ENCODE peak calls at places on chromosome 5, in eight cellular contexts. One of them, this sample, is unnamed.

GRCh38 chr5:45113726-45114125 is 305.0 kb downstream of the MRPS30 start:
- DNase-seq in GM12878: no peak
- DNase-seq in ovary: no peak
- DNase-seq in IMR-90: no peak
- DNase-seq in spleen: no peak
- DNase-seq in heart left ventricle: no peak
- DNase-seq in testis: no peak
- DNase-seq in uterus: no peak
- DNase-seq in this sample: no peak

GRCh38 chr5:40441733-40442132 is 238.0 kb upstream of the PTGER4 start:
- DNase-seq in GM12878: no peak
- DNase-seq in ovary: no peak
- DNase-seq in IMR-90: no peak
- DNase-seq in spleen: no peak
- DNase-seq in heart left ventricle: no peak
- DNase-seq in testis: no peak
- DNase-seq in uterus: no peak
- DNase-seq in this sample: no peak

GRCh38 chr5:158142182-158142581 is 283.2 kb upstream of the CLINT1 start:
- DNase-seq in GM12878: no peak
- DNase-seq in ovary: no peak
- DNase-seq in IMR-90: no peak
- DNase-seq in spleen: no peak
- DNase-seq in heart left ventricle: no peak
- DNase-seq in testis: no peak
- DNase-seq in uterus: no peak
- DNase-seq in this sample: no peak

GRCh38 chr5:82360043-82360442 is 81.9 kb upstream of the RPS23 start:
- DNase-seq in GM12878: no peak
- DNase-seq in ovary: no peak
- DNase-seq in IMR-90: no peak
- DNase-seq in spleen: no peak
- DNase-seq in heart left ventricle: no peak
- DNase-seq in testis: no peak
- DNase-seq in uterus: no peak
- DNase-seq in this sample: no peak

GRCh38 chr5:82332889-82333619 is 54.9 kb upstream of the RPS23 start:
- DNase-seq in GM12878: no peak
- DNase-seq in ovary: no peak
- DNase-seq in IMR-90: peak; percentile 50
- DNase-seq in spleen: no peak
- DNase-seq in heart left ventricle: no peak
- DNase-seq in testis: no peak
- DNase-seq in uterus: no peak
- DNase-seq in this sample: no peak

GRCh38 chr5:112986224-112986623 is 9.6 kb downstream of the DCP2 start:
- DNase-seq in GM12878: no peak
- DNase-seq in ovary: no peak
- DNase-seq in IMR-90: no peak
- DNase-seq in spleen: no peak
- DNase-seq in heart left ventricle: no peak
- DNase-seq in testis: no peak
- DNase-seq in uterus: no peak
- DNase-seq in this sample: no peak

GRCh38 chr5:35357973-35358372 is 127.7 kb upstream of the PRLR start:
- DNase-seq in GM12878: no peak
- DNase-seq in ovary: no peak
- DNase-seq in IMR-90: no peak
- DNase-seq in spleen: no peak
- DNase-seq in heart left ventricle: no peak
- DNase-seq in testis: no peak
- DNase-seq in uterus: no peak
- DNase-seq in this sample: no peak

GRCh38 chr5:138282918-138283742 is 8.7 kb upstream of the GFRA3 start:
- DNase-seq in GM12878: no peak
- DNase-seq in ovary: no peak
- DNase-seq in IMR-90: peak; percentile 67
- DNase-seq in spleen: no peak
- DNase-seq in heart left ventricle: peak; percentile 37
- DNase-seq in testis: peak; percentile 62
- DNase-seq in uterus: peak; percentile 13
- DNase-seq in this sample: peak; percentile 60

GRCh38 chr5:130885027-130885426 is 280.0 kb downstream of the HINT1 start:
- DNase-seq in GM12878: no peak
- DNase-seq in ovary: no peak
- DNase-seq in IMR-90: no peak
- DNase-seq in spleen: no peak
- DNase-seq in heart left ventricle: no peak
- DNase-seq in testis: no peak
- DNase-seq in uterus: no peak
- DNase-seq in this sample: no peak

GRCh38 chr5:138962619-138963370 is 87.7 kb upstream of the LRRTM2 start:
- DNase-seq in GM12878: no peak
- DNase-seq in ovary: no peak
- DNase-seq in IMR-90: no peak
- DNase-seq in spleen: no peak
- DNase-seq in heart left ventricle: no peak
- DNase-seq in testis: no peak
- DNase-seq in uterus: no peak
- DNase-seq in this sample: no peak

GRCh38 chr5:42993516-42994284 is 46.4 kb downstream of the ANXA2R start:
- DNase-seq in GM12878: no peak
- DNase-seq in ovary: no peak
- DNase-seq in IMR-90: peak; percentile 89
- DNase-seq in spleen: peak; percentile 88
- DNase-seq in heart left ventricle: no peak
- DNase-seq in testis: no peak
- DNase-seq in uterus: no peak
- DNase-seq in this sample: no peak

GRCh38 chr5:127565586-127566270 is 48.3 kb downstream of the PRRC1 start:
- DNase-seq in GM12878: no peak
- DNase-seq in ovary: no peak
- DNase-seq in IMR-90: no peak
- DNase-seq in spleen: no peak
- DNase-seq in heart left ventricle: no peak
- DNase-seq in testis: no peak
- DNase-seq in uterus: no peak
- DNase-seq in this sample: no peak

GRCh38 chr5:137190441-137190840 is 308.7 kb downstream of the SPOCK1 start:
- DNase-seq in GM12878: no peak
- DNase-seq in ovary: no peak
- DNase-seq in IMR-90: peak; percentile 19
- DNase-seq in spleen: no peak
- DNase-seq in heart left ventricle: no peak
- DNase-seq in testis: no peak
- DNase-seq in uterus: no peak
- DNase-seq in this sample: no peak

GRCh38 chr5:110377411-110378392 is 348.8 kb downstream of the TMEM232 start:
- DNase-seq in GM12878: no peak
- DNase-seq in ovary: no peak
- DNase-seq in IMR-90: peak; percentile 34
- DNase-seq in spleen: no peak
- DNase-seq in heart left ventricle: no peak
- DNase-seq in testis: no peak
- DNase-seq in uterus: no peak
- DNase-seq in this sample: no peak

GRCh38 chr5:159851053-159851452 is 65.2 kb upstream of the ADRA1B start:
- DNase-seq in GM12878: no peak
- DNase-seq in ovary: no peak
- DNase-seq in IMR-90: peak; percentile 17
- DNase-seq in spleen: no peak
- DNase-seq in heart left ventricle: no peak
- DNase-seq in testis: no peak
- DNase-seq in uterus: no peak
- DNase-seq in this sample: no peak

GRCh38 chr5:123180676-123181393 is 91.8 kb downstream of the PRDM6 start:
- DNase-seq in GM12878: no peak
- DNase-seq in ovary: no peak
- DNase-seq in IMR-90: no peak
- DNase-seq in spleen: no peak
- DNase-seq in heart left ventricle: no peak
- DNase-seq in testis: no peak
- DNase-seq in uterus: no peak
- DNase-seq in this sample: no peak

GRCh38 chr5:69276422-69277174 is 41.9 kb downstream of the CDK7 start:
- DNase-seq in GM12878: no peak
- DNase-seq in ovary: no peak
- DNase-seq in IMR-90: peak; percentile 78
- DNase-seq in spleen: no peak
- DNase-seq in heart left ventricle: no peak
- DNase-seq in testis: no peak
- DNase-seq in uterus: no peak
- DNase-seq in this sample: no peak

DNA sequence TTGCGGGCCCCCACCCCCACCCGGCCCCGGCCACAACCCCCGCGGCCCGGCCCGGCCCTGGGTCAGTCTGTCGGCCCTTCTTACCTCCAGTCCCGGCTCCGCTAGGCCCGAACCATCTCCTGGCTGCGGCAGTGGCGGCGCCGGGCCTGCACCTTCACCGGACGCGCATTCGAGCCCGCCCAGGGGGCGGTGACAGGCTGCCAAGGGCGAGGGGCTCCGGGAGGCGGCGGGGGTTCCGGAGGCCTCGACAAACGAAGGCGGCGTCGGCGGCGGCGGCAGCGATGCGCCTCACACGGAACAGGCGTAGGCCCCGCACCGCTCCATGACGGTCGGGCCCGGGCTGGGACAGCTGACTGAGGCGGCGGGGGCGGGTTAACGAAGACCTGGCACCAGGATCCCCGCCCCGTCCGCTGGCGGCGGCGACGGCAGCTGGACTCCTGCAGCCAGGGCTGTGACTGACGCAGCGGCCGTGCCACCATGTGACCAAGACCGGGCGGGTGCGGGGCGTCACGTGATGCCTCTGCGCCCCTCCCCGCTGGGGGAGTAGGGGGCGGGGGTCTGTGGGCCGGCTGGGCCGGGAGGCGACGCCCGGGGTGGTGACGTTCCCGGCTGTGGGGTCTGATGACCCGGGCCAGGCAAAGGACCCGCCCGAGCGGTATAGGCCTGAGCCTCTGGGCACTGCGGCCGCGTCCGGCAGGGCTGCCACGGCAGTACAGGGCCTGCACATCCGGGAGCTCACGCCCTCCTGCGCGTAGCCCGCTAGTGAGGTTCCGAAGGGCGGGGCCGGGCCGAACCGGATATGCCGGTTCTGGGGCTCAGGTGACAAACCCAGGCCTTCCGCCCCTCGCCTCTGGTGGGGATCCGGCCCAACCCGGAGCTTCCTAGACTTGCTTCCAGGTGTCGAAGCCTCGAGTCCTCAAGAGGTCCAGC is at the start of gene AFF4:
- DNase-seq in GM12878: peak; percentile 68
- DNase-seq in ovary: peak; percentile 97
- DNase-seq in IMR-90: peak; percentile 95
- DNase-seq in spleen: peak; percentile 99
- DNase-seq in heart left ventricle: peak; percentile 99
- DNase-seq in testis: peak; percentile 96
- DNase-seq in uterus: peak; percentile 95
- DNase-seq in this sample: peak; percentile 95
- TF ChIP-seq POLR2A in GM12878: peak; percentile 98
- TF ChIP-seq POLR2A in ovary: peak; percentile 99
- TF ChIP-seq POLR2A in IMR-90: peak; percentile 98
- TF ChIP-seq POLR2A in spleen: peak; percentile 93
- TF ChIP-seq POLR2A in heart left ventricle: peak; percentile 59
- TF ChIP-seq POLR2A in testis: peak; percentile 90
- TF ChIP-seq POLR2A in uterus: peak; percentile 97
- TF ChIP-seq POLR2A in this sample: peak; percentile 100

DNA sequence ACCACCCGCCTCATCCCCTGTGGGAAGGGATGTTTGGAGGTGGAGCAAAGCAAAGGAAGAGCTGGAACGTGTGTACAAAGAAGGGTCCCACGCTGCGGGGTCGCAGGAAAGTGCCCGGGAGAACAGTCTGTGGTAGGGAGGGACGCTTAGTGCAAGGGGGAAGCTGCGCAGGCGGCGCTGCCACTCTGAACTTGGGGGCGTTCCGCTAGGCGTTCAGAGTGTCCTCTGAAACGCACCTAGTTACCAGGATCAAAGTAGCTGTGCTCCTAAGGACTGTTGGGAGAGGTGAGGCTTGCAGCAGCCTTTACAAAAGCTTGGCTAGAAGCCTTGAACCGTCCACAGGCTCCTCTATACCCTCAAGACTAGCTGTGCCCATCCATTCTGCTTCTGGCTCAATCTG is 29.3 kb upstream of the PDE8B start:
- DNase-seq in GM12878: no peak
- DNase-seq in ovary: no peak
- DNase-seq in IMR-90: no peak
- DNase-seq in spleen: no peak
- DNase-seq in heart left ventricle: no peak
- DNase-seq in testis: no peak
- DNase-seq in uterus: no peak
- DNase-seq in this sample: no peak
- H3K27me3 ChIP-seq in GM12878: peaks cover 15% of the 10 kb centered on the region
- H3K27me3 ChIP-seq in ovary: no peaks in the 10 kb centered on the region
- H3K27me3 ChIP-seq in IMR-90: peaks cover 56% of the 10 kb centered on the region
- H3K27me3 ChIP-seq in spleen: peaks cover 36% of the 10 kb centered on the region
- H3K27me3 ChIP-seq in heart left ventricle: peaks cover 11% of the 10 kb centered on the region
- H3K27me3 ChIP-seq in testis: no peaks in the 10 kb centered on the region
- H3K27me3 ChIP-seq in uterus: no peaks in the 10 kb centered on the region
- H3K27me3 ChIP-seq in this sample: no peaks in the 10 kb centered on the region

GRCh38 chr5:151040211-151040747 is 19.9 kb downstream of the GPX3 start:
- DNase-seq in GM12878: no peak
- DNase-seq in ovary: no peak
- DNase-seq in IMR-90: peak; percentile 33
- DNase-seq in spleen: peak; percentile 38
- DNase-seq in heart left ventricle: no peak
- DNase-seq in testis: no peak
- DNase-seq in uterus: no peak
- DNase-seq in this sample: no peak
- TF ChIP-seq POLR2A in GM12878: no peak
- TF ChIP-seq POLR2A in ovary: no peak
- TF ChIP-seq POLR2A in IMR-90: no peak
- TF ChIP-seq POLR2A in spleen: no peak
- TF ChIP-seq POLR2A in heart left ventricle: no peak
- TF ChIP-seq POLR2A in testis: no peak
- TF ChIP-seq POLR2A in uterus: no peak
- TF ChIP-seq POLR2A in this sample: no peak

DNA sequence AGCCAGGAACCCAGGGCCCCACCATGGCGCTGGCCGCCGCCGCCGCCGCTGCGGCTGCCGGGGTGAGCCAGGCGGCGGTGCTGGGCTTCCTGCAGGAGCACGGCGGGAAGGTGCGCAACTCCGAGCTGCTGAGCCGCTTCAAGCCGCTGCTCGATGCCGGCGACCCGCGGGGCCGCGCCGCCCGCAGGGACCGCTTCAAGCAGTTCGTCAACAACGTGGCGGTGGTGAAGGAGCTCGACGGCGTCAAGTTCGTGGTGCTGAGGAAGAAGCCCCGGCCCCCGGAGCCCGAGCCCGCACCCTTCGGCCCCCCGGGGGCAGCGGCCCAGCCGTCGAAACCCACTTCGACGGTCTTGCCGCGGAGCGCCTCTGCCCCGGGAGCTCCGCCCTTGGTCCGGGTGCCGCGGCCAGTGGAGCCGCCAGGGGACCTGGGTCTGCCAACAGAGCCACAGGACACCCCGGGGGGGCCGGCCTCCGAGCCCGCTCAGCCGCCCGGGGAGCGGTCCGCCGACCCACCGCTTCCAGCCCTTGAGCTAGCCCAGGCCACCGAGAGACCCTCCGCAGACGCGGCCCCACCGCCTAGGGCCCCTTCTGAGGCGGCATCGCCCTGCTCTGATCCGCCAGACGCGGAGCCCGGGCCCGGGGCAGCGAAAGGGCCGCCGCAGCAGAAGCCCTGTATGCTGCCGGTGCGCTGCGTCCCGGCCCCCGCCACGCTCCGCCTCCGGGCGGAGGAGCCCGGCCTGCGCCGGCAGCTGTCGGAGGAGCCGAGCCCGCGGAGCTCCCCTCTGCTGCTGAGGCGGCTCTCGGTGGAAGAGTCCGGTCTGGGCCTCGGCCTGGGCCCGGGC is 718 bp downstream of the SOWAHA start:
- DNase-seq in GM12878: no peak
- DNase-seq in ovary: no peak
- DNase-seq in IMR-90: no peak
- DNase-seq in spleen: peak; percentile 74
- DNase-seq in heart left ventricle: no peak
- DNase-seq in testis: peak; percentile 22
- DNase-seq in uterus: no peak
- DNase-seq in this sample: no peak
- H3K27me3 ChIP-seq in GM12878: peaks cover 11% of the 10 kb centered on the region
- H3K27me3 ChIP-seq in ovary: no peaks in the 10 kb centered on the region
- H3K27me3 ChIP-seq in IMR-90: peaks cover 34% of the 10 kb centered on the region
- H3K27me3 ChIP-seq in spleen: peaks cover 59% of the 10 kb centered on the region
- H3K27me3 ChIP-seq in heart left ventricle: peaks cover 33% of the 10 kb centered on the region
- H3K27me3 ChIP-seq in testis: no peaks in the 10 kb centered on the region
- H3K27me3 ChIP-seq in uterus: peaks cover 29% of the 10 kb centered on the region
- H3K27me3 ChIP-seq in this sample: no peaks in the 10 kb centered on the region

This sample was measured in prostate gland.